ENCODE peak calls at places on chromosomes 16 and 17, in five cellular contexts. U is neuronal stem cell, X is IMR-90, H is H1, T is mesenchymal stem cell. G is an unnamed sample.

GRCh38 chr17:78241277-78242023 is 10.0 kb downstream of the TMEM235 start:
- DNase-seq in T (peak), U (no peak), X (peak), H (peak), G (peak)

GRCh38 chr16:77905356-77905920 is 116.9 kb upstream of the CLEC3A start:
- DNase-seq in X (no peak), H (no peak), U (no peak), T (no peak), G (no peak)

GRCh38 chr17:64038331-64039105 is 18.1 kb upstream of the ICAM2 start:
- DNase-seq in U (no peak), X (no peak), T (no peak), H (no peak), G (no peak)

GRCh38 chr17:72931163-72931562 is 161.3 kb downstream of the SLC39A11 start:
- DNase-seq in T (no peak), X (no peak), U (no peak), H (no peak), G (peak)

GRCh38 chr16:11104168-11105037 is 151.6 kb downstream of the SOCS1 start:
- DNase-seq in U (no peak), X (no peak), H (no peak), T (no peak), G (no peak)

GRCh38 chr17:2778489-2778888 is 17.7 kb upstream of the RAP1GAP2 start:
- DNase-seq in U (no peak), H (no peak), X (no peak), T (no peak), G (no peak)

GRCh38 chr16:50457979-50458461 is 89.2 kb upstream of the BRD7 start:
- DNase-seq in H (no peak), X (no peak), U (no peak), T (no peak), G (no peak)

GRCh38 chr17:1793447-1793806 is 31.6 kb downstream of the SERPINF1 start:
- DNase-seq in T (no peak), H (no peak), U (no peak), X (peak), G (no peak)

GRCh38 chr17:69779378-69780214 is 295.4 kb upstream of the KCNJ16 start:
- DNase-seq in T (peak), X (peak), H (no peak), U (no peak), G (no peak)

GRCh38 chr16:62135903-62136302 is 99.7 kb upstream of the CDH8 start:
- DNase-seq in X (no peak), U (no peak), H (no peak), T (no peak), G (no peak)

GRCh38 chr17:80089762-80090161 is 11.6 kb upstream of the GAA start:
- DNase-seq in H (no peak), T (no peak), U (no peak), X (no peak), G (no peak)

GRCh38 chr17:62965649-62966425 is at the start of gene TANC2:
- DNase-seq in X (peak), U (peak), H (peak), T (peak), G (peak)
- H3K14ac ChIP-seq in X (peak), U (peak), H (no peak), T (peak), G (no peak)

GRCh38 chr17:44070455-44071197 is at the start of gene G6PC3:
- DNase-seq in H (peak), U (peak), T (peak), X (peak), G (peak)
- H2BK5ac ChIP-seq in H (peak), U (peak), T (peak), X (peak), G (no peak)

DNA sequence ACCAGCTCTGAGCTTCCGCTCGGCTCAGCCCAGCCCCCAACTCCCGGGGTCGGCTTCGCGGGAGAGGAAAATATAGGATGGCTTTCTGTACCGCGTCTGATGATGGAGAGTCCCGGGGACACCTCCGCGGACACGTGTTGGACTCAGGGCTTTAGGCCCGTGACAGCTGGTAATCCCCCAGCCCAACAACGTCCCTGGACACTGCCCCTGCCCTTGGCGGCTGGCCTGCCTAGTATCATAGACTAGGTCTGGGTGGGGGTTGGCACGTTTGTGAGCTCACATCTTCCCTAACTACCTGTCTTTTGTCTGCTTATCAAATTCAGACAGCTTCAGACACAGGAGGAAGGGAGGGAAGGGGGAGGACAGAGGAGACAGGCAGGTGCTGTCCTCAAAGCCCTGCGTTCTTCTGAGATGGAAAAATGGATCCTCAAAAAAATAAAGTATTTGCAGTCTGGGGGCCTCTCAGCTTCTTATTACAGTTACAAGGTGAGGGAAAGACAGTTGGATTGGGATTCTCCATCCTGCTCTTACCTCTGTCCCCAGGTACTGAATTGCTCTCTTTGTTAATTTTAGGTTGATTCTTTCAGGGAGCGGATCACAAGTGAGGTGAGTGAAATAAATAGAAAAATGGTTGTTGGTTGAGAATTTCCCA is 700 bp downstream of the PSME3 start:
- DNase-seq in X (no peak), T (no peak), U (no peak), H (no peak), G (no peak)
- H3K14ac ChIP-seq in X (peak), T (peak), U (peak), H (no peak), G (peak)

GRCh38 chr17:16941643-16942042 is 30.3 kb downstream of the TNFRSF13B start:
- DNase-seq in X (peak), U (no peak), H (no peak), T (no peak), G (no peak)
- H2BK5ac ChIP-seq in X (no peak), U (no peak), H (no peak), T (no peak), G (no peak)

DNA sequence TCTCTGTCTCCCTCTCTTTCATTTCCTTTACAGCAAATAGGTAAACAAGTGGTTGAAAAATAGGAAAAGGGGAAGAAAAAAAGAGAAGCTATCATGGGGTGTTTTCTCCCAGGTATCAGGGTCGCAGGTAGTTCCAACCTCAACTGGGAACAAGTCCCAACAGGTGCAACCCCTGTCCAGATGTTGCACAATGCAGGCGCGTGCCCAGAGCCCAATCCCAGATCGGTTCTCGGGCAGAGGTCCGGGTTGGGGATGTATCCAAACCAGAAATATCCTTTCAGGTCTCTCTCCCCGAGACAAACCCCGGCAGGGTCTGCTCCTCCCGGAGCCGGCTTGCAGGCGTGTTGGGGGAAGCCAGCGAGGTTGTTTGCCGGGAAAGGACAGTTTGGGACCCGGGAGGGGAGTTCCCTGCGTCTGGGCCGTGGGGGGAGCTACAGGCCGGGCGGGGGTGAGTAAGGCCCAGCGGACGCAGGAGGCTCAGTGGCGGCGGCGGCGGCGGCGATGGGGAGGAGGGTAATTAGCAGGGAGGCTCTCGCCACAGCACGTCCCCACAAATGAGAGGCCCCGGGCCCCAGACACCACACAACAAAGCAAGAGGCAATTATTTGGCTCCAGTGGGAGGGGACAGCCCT is 21.2 kb upstream of the SP6 start:
- DNase-seq in H (no peak), U (no peak), T (no peak), X (no peak), G (peak)
- H3K14ac ChIP-seq in H (no peak), U (no peak), T (no peak), X (no peak), G (no peak)

DNA sequence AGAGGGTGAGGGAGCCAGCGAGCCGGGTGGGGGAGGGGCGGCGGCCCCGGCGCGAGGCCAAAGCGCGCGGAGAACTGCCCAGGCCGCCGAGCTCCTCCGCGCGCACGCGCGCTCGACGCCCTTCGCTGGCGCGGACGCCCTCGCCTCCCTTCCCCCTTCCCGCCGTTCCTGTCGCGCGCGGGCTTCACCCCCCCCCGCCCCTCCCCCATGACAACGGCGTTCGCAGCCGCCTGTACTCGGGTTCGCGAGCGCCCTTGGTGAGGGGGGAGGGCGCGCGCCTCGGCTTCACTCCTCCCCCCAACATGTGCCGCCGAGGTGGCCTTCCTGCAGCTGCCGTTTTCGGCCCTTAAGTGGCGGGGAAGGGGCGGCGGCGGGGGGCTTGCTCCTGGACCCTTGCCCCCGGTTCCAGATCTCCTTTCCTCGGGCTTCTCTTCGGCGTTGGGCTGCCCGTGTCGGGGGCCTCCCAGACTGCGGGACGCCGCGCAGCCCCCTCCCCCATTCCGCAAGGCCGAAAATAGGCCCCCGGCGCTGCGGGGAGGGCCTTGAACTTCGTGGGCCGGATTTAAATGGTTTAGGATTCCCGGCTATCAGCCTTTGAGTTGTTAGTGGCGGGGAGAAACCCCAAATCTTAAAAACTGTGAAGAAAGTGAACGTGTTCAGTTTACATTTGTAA is 548 bp downstream of the SRRM2 start:
- DNase-seq in X (peak), T (peak), U (no peak), H (no peak), G (no peak)
- H2BK5ac ChIP-seq in X (peak), T (peak), U (peak), H (peak), G (no peak)

GRCh38 chr17:41775394-41776226 is 10.9 kb downstream of the JUP start:
- DNase-seq in H (peak), U (peak), T (no peak), X (no peak), G (peak)

GRCh38 chr17:41772586-41773189 is 13.8 kb downstream of the JUP start:
- DNase-seq in H (no peak), X (no peak), U (no peak), T (no peak), G (no peak)

GRCh38 chr17:41772218-41772585 is 14.3 kb downstream of the JUP start:
- DNase-seq in X (no peak), H (peak), T (no peak), U (no peak), G (peak)

GRCh38 chr17:41773190-41773588 is 13.3 kb downstream of the JUP start:
- DNase-seq in X (peak), H (peak), T (peak), U (no peak), G (peak)

DNA sequence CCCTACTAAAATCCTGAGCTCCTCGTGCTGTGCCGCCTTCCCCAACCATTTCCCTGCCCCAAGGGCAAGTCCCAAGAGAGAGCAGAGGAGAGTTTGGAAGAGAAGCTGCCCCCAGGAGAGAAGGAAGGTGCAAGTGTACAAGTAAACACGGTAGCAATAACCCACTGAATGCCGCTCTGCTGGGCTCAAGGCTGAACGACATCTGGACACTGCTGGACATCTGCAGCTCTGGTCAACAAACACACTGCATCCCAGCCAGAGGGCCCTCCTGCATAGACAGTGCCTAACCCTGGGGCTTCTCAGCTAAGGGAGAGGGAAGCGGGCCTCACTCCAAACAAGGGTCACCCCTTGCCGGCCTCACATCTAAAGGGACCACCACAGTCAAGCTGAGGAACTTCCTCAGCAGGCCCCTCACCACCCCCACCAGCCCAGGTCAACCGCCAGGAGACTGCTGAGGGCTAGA is 12.7 kb downstream of the JUP start:
- DNase-seq in X (peak), H (no peak), U (no peak), T (peak), G (no peak)
- H3K14ac ChIP-seq in X (peak), H (no peak), U (no peak), T (peak), G (no peak)

DNA sequence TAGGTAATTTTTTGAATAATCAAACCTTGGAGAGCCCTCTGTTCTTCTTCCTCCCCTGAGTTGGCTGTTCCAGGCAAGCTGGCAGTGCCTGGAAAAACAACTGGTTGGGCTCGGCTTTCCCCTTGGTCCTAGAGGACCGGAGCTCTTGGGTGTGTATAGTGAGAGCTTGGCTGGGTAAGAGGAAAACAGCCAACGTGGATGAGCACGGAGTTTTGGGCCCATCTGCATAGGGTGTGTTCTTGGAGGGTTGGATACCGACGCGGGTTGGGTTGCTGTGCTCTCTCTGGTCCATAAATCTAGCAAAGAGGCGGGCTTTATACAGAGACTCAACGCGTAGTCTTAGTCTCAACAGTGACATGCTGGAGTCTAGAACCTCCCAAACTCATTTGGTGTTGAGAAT is 23.2 kb downstream of the ITGB3 start:
- DNase-seq in H (no peak), U (no peak), X (peak), T (peak), G (peak)
- H2BK5ac ChIP-seq in H (no peak), U (no peak), X (peak), T (peak), G (no peak)

GRCh38 chr17:49903523-49903922 is 55.7 kb upstream of the TAC4 start:
- DNase-seq in T (no peak), H (no peak), X (no peak), U (no peak), G (no peak)
- H3K14ac ChIP-seq in T (no peak), H (no peak), X (no peak), U (no peak), G (no peak)

GRCh38 chr17:58417300-58418092 is at the start of gene RNF43:
- DNase-seq in U (peak), H (peak), T (peak), X (peak), G (peak)
- H2BK5ac ChIP-seq in U (no peak), H (no peak), T (no peak), X (no peak), G (no peak)

G was measured in H9.